ENCODE peak calls at places on chromosomes 13 and 19, in six cellular contexts. M, P, X, I, L and F are unnamed samples.

GRCh38 chr13:51845574-51846318 is 769 bp upstream of the TMEM272 start:
- DNase-seq in M (no peak), P (no peak), X (no peak), I (no peak), L (no peak), F (no peak)

GRCh38 chr13:20337894-20338551 is 105.9 kb upstream of the GJB6 start:
- DNase-seq in M (no peak), P (no peak), X (no peak), I (no peak), L (no peak), F (no peak)

GRCh38 chr19:23420824-23421223 is 25.6 kb upstream of the ZNF91 start:
- DNase-seq in M (no peak), P (no peak), X (no peak), I (no peak), L (no peak), F (no peak)

GRCh38 chr19:7376151-7376852 is 27.6 kb downstream of the ARHGEF18 start:
- DNase-seq in M (no peak), P (no peak), X (no peak), I (no peak), L (peak; percentile 23), F (no peak)

GRCh38 chr13:33277946-33278345 is 7.6 kb downstream of the STARD13 start:
- DNase-seq in M (no peak), P (no peak), X (no peak), I (no peak), L (no peak), F (no peak)

GRCh38 chr19:58274771-58275199 is 4.0 kb upstream of the ZNF8 start:
- DNase-seq in M (no peak), P (no peak), X (no peak), I (no peak), L (no peak), F (no peak)

GRCh38 chr13:26561636-26562537 is 4.4 kb downstream of the WASF3 start:
- DNase-seq in M (no peak), P (no peak), X (no peak), I (no peak), L (no peak), F (no peak)

GRCh38 chr19:292281-292884 is 1.2 kb upstream of the PLPP2 start:
- DNase-seq in M (no peak), P (no peak), X (peak; percentile 56), I (no peak), L (peak; percentile 48), F (no peak)

GRCh38 chr13:38951525-38952313 is 38.9 kb downstream of the STOML3 start:
- DNase-seq in M (no peak), P (no peak), X (no peak), I (no peak), L (no peak), F (no peak)

GRCh38 chr19:45340232-45340898 is at the start of gene KLC3:
- DNase-seq in M (no peak), P (peak; percentile 53), X (peak; percentile 84), I (no peak), L (no peak), F (no peak)

GRCh38 chr19:46714523-46715106 is 2.3 kb downstream of the PRKD2 start:
- DNase-seq in M (no peak), P (peak; percentile 81), X (no peak), I (no peak), L (no peak), F (peak; percentile 78)

GRCh38 chr13:82678052-82678451 is 1204.2 kb downstream of the SLITRK1 start:
- DNase-seq in M (no peak), P (no peak), X (no peak), I (no peak), L (no peak), F (no peak)

GRCh38 chr19:53868091-53868891 is 608 bp downstream of the MYADM start:
- DNase-seq in M (peak; percentile 68), P (no peak), X (peak; percentile 92), I (peak; percentile 80), L (peak; percentile 74), F (peak; percentile 53)

GRCh38 chr13:63110431-63110830 is 1694.8 kb upstream of the PCDH20 start:
- DNase-seq in M (no peak), P (no peak), X (no peak), I (no peak), L (no peak), F (no peak)

GRCh38 chr13:43285891-43286602 is 262.7 kb downstream of the DNAJC15 start:
- DNase-seq in M (no peak), P (no peak), X (peak; percentile 32), I (no peak), L (no peak), F (no peak)

GRCh38 chr13:65063753-65064152 is 2166.4 kb downstream of the PCDH9 start:
- DNase-seq in M (no peak), P (no peak), X (no peak), I (peak; percentile 30), L (no peak), F (no peak)

GRCh38 chr13:45674908-45675307 is 27.2 kb upstream of the CBY2 start:
- DNase-seq in M (no peak), P (no peak), X (no peak), I (no peak), L (no peak), F (no peak)

GRCh38 chr19:14127929-14128509 is 8.4 kb downstream of the ASF1B start:
- DNase-seq in M (peak; percentile 57), P (no peak), X (no peak), I (no peak), L (no peak), F (no peak)

GRCh38 chr19:49097453-49098288 is 12.4 kb downstream of the SNRNP70 start:
- DNase-seq in M (peak; percentile 67), P (peak; percentile 83), X (no peak), I (peak; percentile 88), L (no peak), F (peak; percentile 58)

GRCh38 chr13:91351980-91352379 is 4.5 kb downstream of the MIR17HG start:
- DNase-seq in M (no peak), P (no peak), X (no peak), I (no peak), L (no peak), F (no peak)

GRCh38 chr19:19321143-19321577 is 531 bp downstream of the MAU2 start:
- DNase-seq in M (no peak), P (no peak), X (no peak), I (peak; percentile 20), L (no peak), F (no peak)

GRCh38 chr13:29573190-29573589 is 22.3 kb downstream of the SLC7A1 start:
- DNase-seq in M (no peak), P (no peak), X (no peak), I (no peak), L (no peak), F (no peak)

GRCh38 chr13:26469602-26470001 is 87.9 kb upstream of the WASF3 start:
- DNase-seq in M (no peak), P (no peak), X (no peak), I (no peak), L (no peak), F (no peak)

GRCh38 chr13:34779171-34779570 is 162.9 kb upstream of the NBEA start:
- DNase-seq in M (no peak), P (no peak), X (no peak), I (peak; percentile 20), L (no peak), F (no peak)

GRCh38 chr19:41904118-41904870 is 21.3 kb downstream of the ARHGEF1 start:
- DNase-seq in M (no peak), P (no peak), X (peak; percentile 87), I (peak; percentile 94), L (no peak), F (no peak)

GRCh38 chr13:27004389-27004788 is 167.2 kb downstream of the USP12 start:
- DNase-seq in M (no peak), P (no peak), X (no peak), I (no peak), L (no peak), F (no peak)

GRCh38 chr19:7541828-7542443 is 6.4 kb downstream of the PNPLA6 start:
- DNase-seq in M (no peak), P (no peak), X (no peak), I (no peak), L (no peak), F (no peak)

GRCh38 chr13:37495046-37495445 is 103.5 kb downstream of the POSTN start:
- DNase-seq in M (no peak), P (no peak), X (no peak), I (no peak), L (no peak), F (no peak)

GRCh38 chr13:44088911-44089851 is 209.5 kb downstream of the LACC1 start:
- DNase-seq in M (no peak), P (no peak), X (no peak), I (no peak), L (no peak), F (no peak)

GRCh38 chr13:113836917-113837553 is 26.8 kb downstream of the GAS6 start:
- DNase-seq in M (peak; percentile 58), P (no peak), X (no peak), I (peak; percentile 92), L (peak; percentile 67), F (no peak)

GRCh38 chr13:113837554-113838355 is 26.1 kb downstream of the GAS6 start:
- DNase-seq in M (peak; percentile 96), P (no peak), X (peak; percentile 90), I (peak; percentile 86), L (peak; percentile 81), F (no peak)

GRCh38 chr13:113834496-113835200 is 29.2 kb downstream of the GAS6 start:
- DNase-seq in M (peak; percentile 11), P (no peak), X (peak; percentile 80), I (no peak), L (peak; percentile 55), F (no peak)

GRCh38 chr13:113833111-113833830 is 30.6 kb downstream of the GAS6 start:
- DNase-seq in M (peak; percentile 7), P (no peak), X (peak; percentile 74), I (no peak), L (peak; percentile 51), F (no peak)

GRCh38 chr13:113835461-113836274 is 28.2 kb downstream of the GAS6 start:
- DNase-seq in M (peak; percentile 15), P (no peak), X (peak; percentile 63), I (peak; percentile 48), L (peak; percentile 42), F (no peak)
- H3K4me1 ChIP-seq in M (peaks cover 34% of the 10 kb centered on the region), P (peaks cover 9% of the 10 kb centered on the region), X (peaks cover 16% of the 10 kb centered on the region), I (peaks cover 63% of the 10 kb centered on the region), L (no peaks in the 10 kb centered on the region), F (peaks cover 7% of the 10 kb centered on the region)

GRCh38 chr13:99828114-99828513 is 143.5 kb downstream of the ZIC5 start:
- DNase-seq in M (no peak), P (no peak), X (no peak), I (no peak), L (no peak), F (no peak)
- H3K4me3 ChIP-seq in M (no peak overlapping the region), P (no peak overlapping the region), X (no peak overlapping the region), I (no peak overlapping the region), L (no peak overlapping the region), F (no peak overlapping the region)

GRCh38 chr13:50196118-50196517 is 180.9 kb downstream of the KCNRG start:
- DNase-seq in M (no peak), P (no peak), X (no peak), I (no peak), L (no peak), F (no peak)
- H3K4me1 ChIP-seq in M (no peaks in the 10 kb centered on the region), P (no peaks in the 10 kb centered on the region), X (peaks cover 7% of the 10 kb centered on the region), I (no peaks in the 10 kb centered on the region), L (no peaks in the 10 kb centered on the region), F (no peaks in the 10 kb centered on the region)

DNA sequence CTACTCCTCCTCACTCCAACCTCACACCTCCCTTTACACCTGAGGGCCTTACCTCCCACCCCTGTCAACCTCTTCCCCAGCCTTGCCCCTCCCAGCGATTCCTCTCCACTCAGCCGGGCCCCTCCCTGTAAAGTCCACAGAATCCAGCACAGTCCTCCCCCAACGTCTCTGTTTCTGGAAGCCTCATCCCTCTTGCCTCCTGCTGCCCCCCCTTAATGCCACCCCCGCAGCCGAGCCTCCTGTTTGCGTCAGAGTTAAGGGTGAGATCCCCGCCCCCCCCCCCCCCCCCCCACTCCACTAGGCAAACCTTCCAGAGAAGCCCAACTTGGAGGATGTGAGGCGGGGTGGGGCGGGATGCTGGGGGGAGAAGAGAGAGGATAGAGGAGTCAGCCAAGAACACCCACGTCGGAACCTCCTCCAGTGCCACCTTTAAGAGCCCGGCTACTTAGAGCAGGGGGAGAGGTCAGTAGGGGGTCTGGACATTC is 2.1 kb downstream of the UNC13A start:
- DNase-seq in M (peak; percentile 26), P (no peak), X (no peak), I (peak; percentile 84), L (no peak), F (no peak)
- H3K4me3 ChIP-seq in M (peak overlapping the region; percentile 32), P (no peak overlapping the region), X (no peak overlapping the region), I (peak overlapping the region; percentile 50), L (no peak overlapping the region), F (no peak overlapping the region)